ENCODE peak calls at places on chromosome 20, in seven cellular contexts. R is H9, C is trophoblast cell, D is mesendoderm, T is neuronal stem cell, Q is H1, X is mesenchymal stem cell. E is an unnamed sample.

GRCh38 chr20:8147476-8147875 is 15.4 kb downstream of the PLCB1 start:
- DNase-seq in X (no peak), T (no peak), C (no peak), Q (no peak), R (no peak), D (no peak), E (no peak)

GRCh38 chr20:37189617-37190016 is 10.3 kb upstream of the MROH8 start:
- DNase-seq in T (no peak), X (no peak), D (no peak), C (no peak), R (no peak), Q (no peak), E (no peak)

GRCh38 chr20:17556842-17557674 is 12.8 kb upstream of the DSTN start:
- DNase-seq in C (peak; percentile 55), Q (peak; percentile 45), D (no peak), X (no peak), R (peak; percentile 38), T (no peak), E (peak; percentile 34)

GRCh38 chr20:39016496-39016895 is 54.4 kb downstream of the DHX35 start:
- DNase-seq in X (no peak), R (no peak), D (no peak), Q (no peak), C (peak; percentile 42), T (no peak), E (no peak)

GRCh38 chr20:17439897-17440296 is 91.3 kb downstream of the BFSP1 start:
- DNase-seq in Q (no peak), D (peak; percentile 23), R (no peak), T (no peak), X (no peak), C (no peak), E (no peak)

GRCh38 chr20:2797136-2797983 is 3.1 kb downstream of the CPXM1 start:
- DNase-seq in D (no peak), X (no peak), C (no peak), Q (no peak), R (no peak), T (no peak), E (no peak)

GRCh38 chr20:11159728-11160127 is 485.9 kb upstream of the JAG1 start:
- DNase-seq in X (peak; percentile 91), D (no peak), Q (no peak), R (no peak), T (no peak), C (no peak), E (peak; percentile 91)

GRCh38 chr20:50224553-50225255 is 34.1 kb downstream of the CEBPB start:
- DNase-seq in C (peak; percentile 85), R (no peak), T (no peak), X (peak; percentile 99), Q (no peak), D (peak; percentile 25), E (peak; percentile 97)

GRCh38 chr20:56788671-56789610 is 159.8 kb downstream of the TFAP2C start:
- DNase-seq in R (no peak), D (no peak), X (peak; percentile 52), Q (no peak), C (no peak), T (no peak), E (no peak)

GRCh38 chr20:25165128-25165527 is 30.4 kb upstream of the ENTPD6 start:
- DNase-seq in Q (no peak), T (no peak), X (no peak), C (no peak), D (no peak), R (no peak), E (no peak)

GRCh38 chr20:9112541-9113515 is 43.9 kb downstream of the PLCB4 start:
- DNase-seq in Q (no peak), D (no peak), R (no peak), X (peak; percentile 41), T (no peak), C (no peak), E (peak; percentile 78)

GRCh38 chr20:36777152-36777551 is 3.6 kb upstream of the DSN1 start:
- DNase-seq in R (no peak), Q (no peak), T (no peak), X (no peak), D (no peak), C (no peak), E (no peak)

GRCh38 chr20:50277064-50277415 is 86.4 kb downstream of the CEBPB start:
- DNase-seq in R (no peak), D (no peak), C (peak; percentile 58), Q (no peak), T (no peak), X (no peak), E (no peak)

GRCh38 chr20:57601737-57602136 is 18.5 kb downstream of the ZBP1 start:
- DNase-seq in R (no peak), T (no peak), C (no peak), D (no peak), X (no peak), Q (no peak), E (no peak)

GRCh38 chr20:14644698-14645097 is 307.3 kb upstream of the FLRT3 start:
- DNase-seq in R (no peak), D (no peak), T (no peak), Q (no peak), C (no peak), X (no peak), E (no peak)

GRCh38 chr20:50213531-50214106 is 23.0 kb downstream of the CEBPB start:
- DNase-seq in D (no peak), X (peak; percentile 60), R (no peak), Q (no peak), C (no peak), T (no peak), E (peak; percentile 50)

GRCh38 chr20:22586645-22587310 is 2.4 kb upstream of the FOXA2 start:
- DNase-seq in T (no peak), R (peak; percentile 77), X (no peak), D (peak; percentile 75), C (peak; percentile 17), Q (peak; percentile 90), E (no peak)

GRCh38 chr20:3670511-3670910 is 7.3 kb upstream of the GFRA4 start:
- DNase-seq in X (peak; percentile 37), C (no peak), Q (no peak), T (no peak), R (peak; percentile 60), D (no peak), E (peak; percentile 19)

GRCh38 chr20:32252189-32252588 is 25.3 kb upstream of the KIF3B start:
- DNase-seq in R (no peak), T (no peak), X (no peak), C (no peak), Q (no peak), D (no peak), E (no peak)

GRCh38 chr20:10495173-10495572 is 60.1 kb downstream of the SLX4IP start:
- DNase-seq in C (no peak), T (no peak), R (no peak), Q (no peak), X (no peak), D (no peak), E (no peak)

GRCh38 chr20:32767418-32768198 is 5.4 kb downstream of the DNMT3B start:
- DNase-seq in D (no peak), T (no peak), Q (no peak), R (no peak), X (no peak), C (no peak), E (no peak)

GRCh38 chr20:58402827-58403226 is 13.8 kb downstream of the VAPB start:
- DNase-seq in X (no peak), C (peak; percentile 19), T (no peak), D (no peak), Q (no peak), R (no peak), E (no peak)

GRCh38 chr20:47727170-47727880 is 58.0 kb downstream of the SULF2 start:
- DNase-seq in Q (no peak), T (no peak), D (no peak), X (no peak), R (no peak), C (peak; percentile 41), E (no peak)

DNA sequence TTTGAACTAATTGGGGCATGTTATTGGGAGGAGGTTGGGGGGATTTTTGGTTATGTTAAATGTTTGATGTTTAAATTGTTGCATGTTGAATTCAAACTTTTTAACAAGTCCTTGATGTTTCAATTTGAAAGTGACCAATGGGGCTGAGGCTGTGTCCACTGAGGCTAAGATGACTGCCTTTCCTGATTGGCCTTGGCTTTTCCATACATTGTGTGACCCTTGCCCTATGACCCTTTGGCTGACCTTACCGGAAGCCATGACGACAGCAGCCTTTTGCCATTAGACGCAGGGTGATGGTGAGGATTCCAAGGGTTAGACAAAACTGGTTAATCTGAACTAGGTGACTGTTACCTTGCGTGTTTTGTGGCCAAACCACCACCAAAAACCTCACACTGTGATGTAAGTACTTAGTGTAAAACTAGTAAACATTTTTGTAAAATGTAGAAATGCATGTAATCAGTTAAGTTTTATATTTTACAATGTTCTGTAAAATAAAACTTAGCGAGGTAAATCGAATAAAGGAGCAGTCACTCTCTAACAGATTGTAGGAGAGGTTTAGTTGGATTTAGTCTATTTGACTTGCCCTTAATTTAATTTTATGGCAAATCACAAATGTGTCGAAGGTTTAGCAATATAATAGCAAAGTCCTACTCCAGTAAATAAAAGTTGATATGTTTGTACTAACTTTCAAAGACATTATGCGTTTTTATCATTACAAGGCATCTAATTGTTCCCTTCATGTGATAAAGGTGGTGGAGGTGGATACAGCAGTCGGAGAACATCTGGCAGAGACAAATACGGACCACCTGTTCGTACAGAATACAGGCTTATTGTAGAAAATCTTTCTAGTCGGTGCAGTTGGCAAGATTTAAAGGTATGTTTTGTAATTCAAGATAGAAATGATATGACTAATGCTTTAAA is 1.6 kb downstream of the SRSF6 start:
- DNase-seq in X (peak; percentile 28), D (peak; percentile 40), Q (no peak), C (peak; percentile 45), R (no peak), T (peak; percentile 14), E (peak; percentile 20)
- H4K8ac ChIP-seq in X (no peak overlapping the region), D (no peak overlapping the region), Q (peak overlapping the region; percentile 22), C (no peak overlapping the region), R (no peak overlapping the region), T (no peak overlapping the region), E (no peak overlapping the region)

GRCh38 chr20:59564943-59565342 is 39.4 kb upstream of the PHACTR3 start:
- DNase-seq in Q (no peak), X (no peak), C (no peak), D (no peak), R (no peak), T (no peak), E (no peak)
- H4K8ac ChIP-seq in Q (no peak overlapping the region), X (no peak overlapping the region), C (no peak overlapping the region), D (no peak overlapping the region), R (no peak overlapping the region), T (no peak overlapping the region), E (no peak overlapping the region)

DNA sequence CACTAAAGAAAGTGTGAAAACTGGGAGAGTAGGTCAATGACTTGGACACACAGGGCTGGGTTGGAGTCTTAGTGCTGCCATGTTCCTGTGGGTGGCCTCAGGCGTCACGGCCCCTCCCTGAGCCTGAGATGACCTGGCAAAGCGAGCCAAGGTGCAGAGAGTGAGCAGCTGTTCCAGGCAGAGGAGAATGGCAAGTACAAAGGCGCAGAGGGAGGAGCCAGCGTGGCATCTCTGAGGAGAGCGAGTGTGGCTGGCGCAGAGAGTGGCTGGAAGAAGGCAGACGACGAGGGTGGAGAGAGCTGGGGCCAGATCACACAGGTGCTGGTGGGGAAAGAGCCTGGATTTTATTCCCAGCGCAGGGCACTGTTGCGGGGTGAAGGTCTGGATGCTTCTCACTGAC is 20.6 kb upstream of the CHMP4B start:
- DNase-seq in X (no peak), D (no peak), T (no peak), R (no peak), Q (no peak), C (no peak), E (no peak)
- H4K8ac ChIP-seq in X (no peak overlapping the region), D (no peak overlapping the region), T (no peak overlapping the region), R (no peak overlapping the region), Q (no peak overlapping the region), C (no peak overlapping the region), E (no peak overlapping the region)

GRCh38 chr20:61728786-61729365 is 336.8 kb downstream of the TAF4 start:
- DNase-seq in R (no peak), Q (no peak), X (no peak), C (no peak), D (no peak), T (no peak), E (no peak)
- H4K8ac ChIP-seq in R (no peak overlapping the region), Q (no peak overlapping the region), X (no peak overlapping the region), C (no peak overlapping the region), D (no peak overlapping the region), T (no peak overlapping the region), E (no peak overlapping the region)